ENCODE peak calls at places on chromosomes 11 and 22, in five cellular contexts. F is testis, K is tibial artery, G is ovary, E is stomach. J is an unnamed sample.

GRCh38 chr11:122733301-122733686 is 77.8 kb downstream of the UBASH3B start:
- DNase-seq in K (peak; percentile 69), E (no peak), F (no peak), G (no peak), J (peak; percentile 79)

GRCh38 chr11:64164392-64165312 is 1.3 kb downstream of the MACROD1 start:
- DNase-seq in E (peak; percentile 35), F (no peak), G (peak; percentile 52), K (no peak), J (no peak)

GRCh38 chr11:104661481-104661880 is 236.8 kb downstream of the CASP12 start:
- DNase-seq in E (no peak), G (no peak), F (no peak), K (no peak), J (no peak)

GRCh38 chr11:133291672-133292265 is 240.5 kb downstream of the OPCML start:
- DNase-seq in F (no peak), K (no peak), E (no peak), G (no peak), J (no peak)

GRCh38 chr11:18715476-18715875 is 10.5 kb downstream of the IGSF22 start:
- DNase-seq in F (no peak), E (no peak), K (no peak), G (no peak), J (no peak)

GRCh38 chr22:17235149-17235655 is 16.0 kb upstream of the ADA2 start:
- DNase-seq in G (no peak), F (no peak), K (no peak), E (no peak), J (no peak)

GRCh38 chr22:39818050-39818449 is 75.5 kb downstream of the ENTHD1 start:
- DNase-seq in F (no peak), E (no peak), K (no peak), G (no peak), J (no peak)

GRCh38 chr11:118142081-118142480 is 10.5 kb downstream of the SCN4B start:
- DNase-seq in F (no peak), G (no peak), K (no peak), E (no peak), J (no peak)

GRCh38 chr22:49324527-49325491 is 502.9 kb downstream of the BRD1 start:
- DNase-seq in G (no peak), K (no peak), F (peak; percentile 8), E (peak; percentile 22), J (peak; percentile 46)

GRCh38 chr22:23062616-23063538 is 7.4 kb upstream of the GNAZ start:
- DNase-seq in E (peak; percentile 20), G (peak; percentile 6), F (peak; percentile 9), K (no peak), J (peak; percentile 54)

GRCh38 chr22:17774206-17774927 is at the start of gene BID:
- DNase-seq in G (peak; percentile 54), F (no peak), K (no peak), E (peak; percentile 60), J (no peak)

GRCh38 chr11:72781063-72781312 is 12.9 kb downstream of the STARD10 start:
- DNase-seq in F (no peak), E (peak; percentile 71), K (no peak), G (no peak), J (no peak)

GRCh38 chr11:126702987-126703386 is 297.6 kb downstream of the KIRREL3 start:
- DNase-seq in F (peak; percentile 30), K (no peak), G (no peak), E (no peak), J (no peak)

GRCh38 chr11:11148104-11148509 is 204.9 kb downstream of the CSNK2A3 start:
- DNase-seq in F (peak; percentile 83), K (peak; percentile 86), E (no peak), G (peak; percentile 61), J (peak; percentile 87)

GRCh38 chr11:11356842-11357241 is 3.8 kb upstream of the CSNK2A3 start:
- DNase-seq in F (no peak), G (no peak), E (no peak), K (no peak), J (no peak)

GRCh38 chr22:24179478-24180210 is 1.6 kb upstream of the SUSD2 start:
- DNase-seq in F (no peak), G (no peak), E (no peak), K (no peak), J (no peak)

GRCh38 chr22:24177456-24177855 is 3.8 kb upstream of the SUSD2 start:
- DNase-seq in K (no peak), G (no peak), E (no peak), F (no peak), J (no peak)

GRCh38 chr22:24177045-24177444 is 4.2 kb upstream of the SUSD2 start:
- DNase-seq in F (no peak), K (no peak), G (no peak), E (no peak), J (no peak)

GRCh38 chr22:24178021-24178431 is 3.3 kb upstream of the SUSD2 start:
- DNase-seq in F (no peak), G (no peak), K (no peak), E (no peak), J (no peak)

GRCh38 chr22:24178502-24179440 is 2.5 kb upstream of the SUSD2 start:
- DNase-seq in G (no peak), K (no peak), F (no peak), E (no peak), J (no peak)
- TF ChIP-seq CTCF in G (no peak), K (no peak), F (no peak), E (no peak), J (peak; percentile 32)

GRCh38 chr11:44857490-44857889 is 93.2 kb downstream of the TP53I11 start:
- DNase-seq in F (no peak), E (no peak), G (no peak), K (no peak), J (peak; percentile 63)

GRCh38 chr11:44853674-44854073 is 97.0 kb downstream of the TP53I11 start:
- DNase-seq in F (no peak), G (no peak), E (no peak), K (no peak), J (no peak)

GRCh38 chr11:44852952-44853351 is 97.7 kb downstream of the TP53I11 start:
- DNase-seq in K (no peak), F (no peak), E (no peak), G (no peak), J (no peak)

GRCh38 chr11:44854146-44854545 is 96.5 kb downstream of the TP53I11 start:
- DNase-seq in E (no peak), K (no peak), F (no peak), G (no peak), J (no peak)

DNA sequence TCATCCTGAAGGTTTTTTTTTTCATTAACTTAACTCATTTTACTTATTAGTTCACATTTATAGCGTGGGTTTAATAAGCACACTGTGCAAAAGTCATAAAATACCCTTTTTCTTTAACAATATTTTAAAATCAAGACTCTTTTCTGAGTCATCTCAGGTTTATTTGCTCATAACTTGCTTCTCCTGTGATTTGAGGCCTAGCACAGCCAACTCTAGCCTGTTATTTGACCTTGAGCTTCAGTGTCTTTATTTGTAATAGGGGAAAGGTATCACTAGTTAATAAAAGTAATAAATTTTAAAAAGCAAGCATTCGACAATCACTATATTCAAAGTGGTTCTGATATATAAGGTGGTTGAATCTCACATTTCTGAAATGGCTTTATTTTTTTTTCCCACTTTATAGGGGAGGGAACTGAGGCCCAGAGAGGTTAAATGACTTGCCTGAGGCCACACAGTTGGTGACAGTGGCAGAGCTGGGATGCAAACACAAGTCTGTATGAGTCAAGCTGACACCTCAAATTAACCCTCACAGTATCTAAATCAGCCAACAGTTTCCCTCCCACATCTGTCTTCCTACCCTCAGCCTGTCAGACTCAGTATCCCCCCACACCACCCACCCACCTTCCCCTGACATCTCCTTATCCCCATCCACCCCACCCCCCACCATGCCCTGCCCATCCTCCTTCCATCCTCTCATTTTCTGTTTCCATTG is 95.4 kb downstream of the TP53I11 start:
- DNase-seq in G (no peak), K (no peak), F (no peak), E (no peak), J (no peak)
- H3K4me1 ChIP-seq in G (peaks cover 1% of the 10 kb centered on the region), K (no peaks in the 10 kb centered on the region), F (no peaks in the 10 kb centered on the region), E (peaks cover 11% of the 10 kb centered on the region), J (peaks cover 57% of the 10 kb centered on the region)

GRCh38 chr11:34165786-34166557 is 60.5 kb downstream of the NAT10 start:
- DNase-seq in E (no peak), G (no peak), K (no peak), F (peak; percentile 72), J (no peak)
- TF ChIP-seq CTCF in E (no peak), G (no peak), K (no peak), F (no peak), J (no peak)

GRCh38 chr11:134955281-134955680 is 543.2 kb upstream of the B3GAT1 start:
- DNase-seq in F (no peak), G (no peak), K (no peak), E (no peak), J (peak; percentile 51)

GRCh38 chr11:134958870-134959269 is 546.8 kb upstream of the B3GAT1 start:
- DNase-seq in G (no peak), F (no peak), E (no peak), K (no peak), J (peak; percentile 34)

GRCh38 chr11:134957540-134958335 is 545.7 kb upstream of the B3GAT1 start:
- DNase-seq in K (no peak), F (no peak), E (no peak), G (no peak), J (peak; percentile 21)

GRCh38 chr11:134958336-134958640 is 546.2 kb upstream of the B3GAT1 start:
- DNase-seq in F (no peak), E (no peak), G (no peak), K (no peak), J (peak; percentile 44)

GRCh38 chr11:134956461-134957209 is 544.6 kb upstream of the B3GAT1 start:
- DNase-seq in K (no peak), E (no peak), G (no peak), F (no peak), J (peak; percentile 21)
- H3K4me1 ChIP-seq in K (no peaks in the 10 kb centered on the region), E (no peaks in the 10 kb centered on the region), G (no peaks in the 10 kb centered on the region), F (no peaks in the 10 kb centered on the region), J (no peaks in the 10 kb centered on the region)

DNA sequence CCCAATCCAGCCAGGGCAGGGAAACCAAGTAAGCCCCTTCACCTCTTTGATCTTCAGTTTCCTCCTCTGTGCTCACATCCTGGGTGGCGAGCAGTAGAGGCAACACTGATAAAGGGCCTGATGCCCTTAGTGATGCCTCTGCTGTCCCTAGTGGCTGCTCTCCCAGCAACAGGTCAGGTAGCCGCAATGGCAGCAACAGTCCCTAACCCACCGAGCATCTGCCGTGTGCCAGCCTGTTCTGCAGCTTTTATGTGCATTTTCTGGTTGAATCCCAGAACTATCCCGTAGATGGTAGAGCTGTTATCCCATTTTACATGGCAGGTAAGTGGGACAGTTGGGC is 5.2 kb downstream of the SCYL1 start:
- DNase-seq in F (no peak), G (no peak), E (no peak), K (no peak), J (no peak)
- TF ChIP-seq CTCF in F (no peak), G (no peak), E (no peak), K (no peak), J (no peak)

GRCh38 chr22:28927526-28928089 is 44.2 kb downstream of the ZNRF3 start:
- DNase-seq in G (no peak), E (no peak), K (no peak), F (no peak), J (no peak)
- H3K4me1 ChIP-seq in G (peaks cover 16% of the 10 kb centered on the region), E (peaks cover 52% of the 10 kb centered on the region), K (no peaks in the 10 kb centered on the region), F (peaks cover 35% of the 10 kb centered on the region), J (no peaks in the 10 kb centered on the region)

DNA sequence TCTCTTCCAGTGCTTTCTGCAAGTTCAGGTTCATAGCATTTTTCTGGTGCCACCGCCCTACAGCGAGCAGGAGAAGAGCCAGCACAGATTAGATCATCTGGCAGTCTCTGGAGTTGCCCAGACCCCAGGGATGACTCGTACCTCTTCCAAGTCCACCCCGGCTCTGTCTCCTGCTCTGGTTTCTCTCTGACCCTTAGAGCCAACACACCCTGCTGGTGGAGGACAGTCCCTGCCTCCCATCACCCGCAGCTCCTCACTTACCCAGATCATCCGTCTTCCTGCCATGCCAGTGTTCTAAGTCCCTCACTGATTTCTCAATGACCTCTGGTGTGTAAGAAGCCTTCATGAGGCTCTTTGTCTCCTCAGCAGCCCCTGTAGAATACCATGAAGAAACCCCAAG is 28.0 kb downstream of the TST start:
- DNase-seq in F (no peak), G (no peak), K (no peak), E (no peak), J (no peak)
- TF ChIP-seq CTCF in F (no peak), G (no peak), K (no peak), E (no peak), J (no peak)

J was measured in right atrium auricular region.